ENCODE peak calls at places on chromosomes 5 and 9, in four cellular contexts. Z is upper lobe of left lung, N is HuH-7.5, I is cardiac muscle cell. P is an unnamed sample.

GRCh38 chr5:103847060-103847459 is 284.5 kb upstream of the NUDT12 start:
- DNase-seq in Z (no peak), N (no peak), I (no peak), P (no peak)

GRCh38 chr5:139764250-139764791 is 31.3 kb upstream of the PSD2 start:
- DNase-seq in Z (no peak), N (no peak), I (peak), P (no peak)

GRCh38 chr5:144125163-144125726 is 45.2 kb downstream of the YIPF5 start:
- DNase-seq in Z (no peak), N (no peak), I (no peak), P (no peak)

GRCh38 chr9:4167040-4167671 is 132.7 kb downstream of the GLIS3 start:
- DNase-seq in Z (no peak), N (no peak), I (no peak), P (no peak)

GRCh38 chr5:111494350-111494999 is 17.9 kb downstream of the STARD4 start:
- DNase-seq in Z (no peak), N (no peak), I (no peak), P (no peak)

GRCh38 chr9:100099722-100100042 is 639 bp downstream of the INVS start:
- DNase-seq in Z (peak), N (peak), I (peak), P (peak)

GRCh38 chr5:43560128-43560527 is 3.3 kb upstream of the PAIP1 start:
- DNase-seq in Z (no peak), N (no peak), I (no peak), P (no peak)

GRCh38 chr9:123739387-123739786 is 190.5 kb downstream of the DENND1A start:
- DNase-seq in Z (no peak), N (no peak), I (no peak), P (no peak)

GRCh38 chr5:158676642-158677489 is 422.9 kb downstream of the EBF1 start:
- DNase-seq in Z (no peak), N (no peak), I (peak), P (no peak)

GRCh38 chr5:96194597-96194996 is 232.9 kb upstream of the ELL2 start:
- DNase-seq in Z (no peak), N (no peak), I (no peak), P (no peak)

GRCh38 chr5:2832394-2832793 is 80.9 kb upstream of the IRX2 start:
- DNase-seq in Z (no peak), N (no peak), I (no peak), P (no peak)

GRCh38 chr9:8206720-8207119 is 407.1 kb upstream of the DMAC1 start:
- DNase-seq in Z (no peak), N (no peak), I (no peak), P (no peak)

GRCh38 chr5:142716963-142717362 is 31.1 kb upstream of the FGF1 start:
- DNase-seq in Z (peak), N (peak), I (peak), P (no peak)

GRCh38 chr5:72407078-72407477 is 86.9 kb downstream of the PTCD2 start:
- DNase-seq in Z (no peak), N (no peak), I (no peak), P (no peak)

GRCh38 chr9:75041041-75041440 is 12.9 kb upstream of the CARNMT1 start:
- DNase-seq in Z (no peak), N (no peak), I (no peak), P (no peak)

GRCh38 chr5:64693636-64694035 is 3.3 kb downstream of the SHISAL2B start:
- DNase-seq in Z (no peak), N (no peak), I (no peak), P (no peak)

GRCh38 chr5:13814293-13814692 is 130.2 kb downstream of the DNAH5 start:
- DNase-seq in Z (no peak), N (no peak), I (no peak), P (no peak)

GRCh38 chr5:96259211-96259772 is 173.8 kb downstream of the PCSK1 start:
- DNase-seq in Z (no peak), N (no peak), I (no peak), P (no peak)

GRCh38 chr9:23740531-23740930 is 85.5 kb downstream of the ELAVL2 start:
- DNase-seq in Z (no peak), N (no peak), I (no peak), P (no peak)

GRCh38 chr5:127019928-127020327 is 10.4 kb downstream of the MARCHF3 start:
- DNase-seq in Z (no peak), N (no peak), I (no peak), P (no peak)

GRCh38 chr5:170632985-170633234 is 129.1 kb downstream of the KCNIP1 start:
- DNase-seq in Z (peak), N (peak), I (peak), P (peak)

GRCh38 chr5:59724482-59725392 is 168.8 kb downstream of the PDE4D start:
- DNase-seq in Z (no peak), N (peak), I (peak), P (no peak)

GRCh38 chr5:98397081-98397480 is 376.4 kb upstream of the RGMB start:
- DNase-seq in Z (no peak), N (no peak), I (no peak), P (no peak)

GRCh38 chr5:76256116-76256889 is 146.8 kb upstream of the IQGAP2 start:
- DNase-seq in Z (peak), N (peak), I (peak), P (no peak)

GRCh38 chr5:15951550-15951949 is 228.0 kb downstream of the MARCHF11 start:
- DNase-seq in Z (no peak), N (no peak), I (no peak), P (no peak)

GRCh38 chr5:72248352-72249032 is 71.5 kb downstream of the MRPS27 start:
- DNase-seq in Z (peak), N (no peak), I (peak), P (no peak)

GRCh38 chr5:87302061-87302460 is 34.4 kb downstream of the RASA1 start:
- DNase-seq in Z (no peak), N (no peak), I (no peak), P (no peak)

GRCh38 chr5:153256-153655 is 38.0 kb upstream of the LRRC14B start:
- DNase-seq in Z (no peak), N (no peak), I (no peak), P (no peak)

GRCh38 chr5:62132279-62132678 is 173.7 kb upstream of the KIF2A start:
- DNase-seq in Z (no peak), N (no peak), I (no peak), P (no peak)

GRCh38 chr5:124528838-124529237 is 217.6 kb downstream of the ZNF608 start:
- DNase-seq in Z (no peak), N (no peak), I (no peak), P (no peak)

GRCh38 chr9:130316406-130316805 is 50.8 kb downstream of the HMCN2 start:
- DNase-seq in Z (no peak), N (no peak), I (no peak), P (no peak)

GRCh38 chr5:123000731-123001130 is 35.8 kb downstream of the PPIC start:
- DNase-seq in Z (no peak), N (no peak), I (no peak), P (no peak)

GRCh38 chr9:84620338-84620737 is 49.2 kb upstream of the NTRK2 start:
- DNase-seq in Z (no peak), N (no peak), I (no peak), P (no peak)

GRCh38 chr9:128713941-128714573 is 9.9 kb downstream of the ZDHHC12 start:
- DNase-seq in Z (no peak), N (no peak), I (no peak), P (peak)

GRCh38 chr5:139651863-139652787 is 4.0 kb downstream of the CXXC5 start:
- DNase-seq in Z (peak), N (peak), I (peak), P (peak)

GRCh38 chr5:92861531-92862285 is 719.3 kb downstream of the NR2F1-AS1 start:
- DNase-seq in Z (no peak), N (no peak), I (no peak), P (no peak)

GRCh38 chr9:111839387-111839786 is 44.6 kb upstream of the SHOC1 start:
- DNase-seq in Z (peak), N (peak), I (no peak), P (peak)